ENCODE peak calls at places on chromosomes 3 and 15, in five cellular contexts. A is COR-L47; I is activated naive CD4-positive, alpha-beta T cell treated with anti-CD3 and anti-CD28 coated beads, Interleukin-2, amount 10 ng/mL, durations not matched to agents 7 days and 5 days; Z is stimulated activated CD4-positive, alpha-beta T cell treated with anti-CD3 and anti-CD28 coated beads, Interleukin-4, amount 100 ng/mL, for 48 hours; F is ACHN. M is an unnamed sample.

GRCh38 chr3:149042766-149043386 is 43.5 kb downstream of the HLTF start:
- DNase-seq in A (no peak), I (no peak), Z (no peak), F (peak), M (no peak)

GRCh38 chr15:27650244-27650643 is 448.9 kb downstream of the OCA2 start:
- DNase-seq in A (no peak), I (no peak), Z (no peak), F (no peak), M (no peak)

GRCh38 chr3:101725192-101725889 is 927 bp downstream of the CEP97 start:
- DNase-seq in A (peak), I (peak), Z (no peak), F (peak), M (peak)

GRCh38 chr3:13018039-13018431 is 55.2 kb downstream of the IQSEC1 start:
- DNase-seq in A (peak), I (no peak), Z (no peak), F (no peak), M (no peak)

GRCh38 chr3:172595648-172596393 is 72.6 kb upstream of the TNFSF10 start:
- DNase-seq in A (peak), I (peak), Z (no peak), F (peak), M (no peak)

GRCh38 chr3:129664040-129664646 is 57.7 kb upstream of the PLXND1 start:
- DNase-seq in A (no peak), I (no peak), Z (no peak), F (no peak), M (no peak)

GRCh38 chr3:57727096-57727495 is 29.0 kb upstream of the SLMAP start:
- DNase-seq in A (no peak), I (no peak), Z (no peak), F (no peak), M (no peak)

GRCh38 chr3:126375835-126376331 is 18.7 kb upstream of the KLF15 start:
- DNase-seq in A (no peak), I (no peak), Z (no peak), F (no peak), M (no peak)

M was measured in NCI-H2171 treated with DMSO at 0.1 percent for 48 hours.